ENCODE peak calls at places on chromosome 14, in ten cellular contexts. S, D, U, L, B, J, N, E, C and Y are unnamed samples.

GRCh38 chr14:55059333-55059732 is 7.9 kb downstream of the MAPK1IP1L start:
- DNase-seq in S (no peak), D (no peak), U (no peak), L (no peak), B (no peak), J (no peak), N (no peak), E (no peak), C (no peak), Y (no peak)

GRCh38 chr14:31949709-31950108 is 127.4 kb upstream of the ARHGAP5 start:
- DNase-seq in S (no peak), D (no peak), U (no peak), L (no peak), B (no peak), J (no peak), N (no peak), E (no peak), C (no peak), Y (no peak)

GRCh38 chr14:21498540-21499526 is 12.3 kb downstream of the METTL3 start:
- DNase-seq in S (no peak), D (peak), U (no peak), L (no peak), B (no peak), J (no peak), N (peak), E (no peak), C (no peak), Y (no peak)

GRCh38 chr14:54579606-54580005 is 12.7 kb downstream of the SAMD4A start:
- DNase-seq in S (no peak), D (peak), U (no peak), L (no peak), B (no peak), J (no peak), N (no peak), E (no peak), C (no peak), Y (no peak)

GRCh38 chr14:60656755-60657608 is 7.7 kb upstream of the SIX1 start:
- DNase-seq in S (peak), D (peak), U (peak), L (peak), B (no peak), J (no peak), N (no peak), E (peak), C (peak), Y (peak)

GRCh38 chr14:31834616-31835015 is 242.5 kb upstream of the ARHGAP5 start:
- DNase-seq in S (no peak), D (no peak), U (no peak), L (no peak), B (no peak), J (no peak), N (no peak), E (no peak), C (no peak), Y (no peak)

GRCh38 chr14:54902521-54903420 is at the start of gene GCH1:
- DNase-seq in S (peak), D (peak), U (peak), L (peak), B (peak), J (no peak), N (peak), E (peak), C (peak), Y (peak)

GRCh38 chr14:101250948-101251811 is 310.1 kb upstream of the DIO3 start:
- DNase-seq in S (no peak), D (no peak), U (no peak), L (no peak), B (peak), J (no peak), N (no peak), E (peak), C (no peak), Y (no peak)

GRCh38 chr14:98926151-98926550 is 345.8 kb downstream of the BCL11B start:
- DNase-seq in S (no peak), D (no peak), U (peak), L (no peak), B (no peak), J (no peak), N (no peak), E (no peak), C (no peak), Y (no peak)

GRCh38 chr14:91315844-91316267 is 71.4 kb upstream of the GPR68 start:
- DNase-seq in S (peak), D (no peak), U (no peak), L (peak), B (no peak), J (no peak), N (no peak), E (no peak), C (no peak), Y (peak)

GRCh38 chr14:51328942-51329350 is 88.9 kb downstream of the TMX1 start:
- DNase-seq in S (no peak), D (no peak), U (no peak), L (no peak), B (no peak), J (no peak), N (no peak), E (no peak), C (no peak), Y (no peak)

GRCh38 chr14:75793806-75794205 is 132.8 kb downstream of the TTLL5 start:
- DNase-seq in S (no peak), D (no peak), U (no peak), L (no peak), B (no peak), J (no peak), N (no peak), E (no peak), C (no peak), Y (no peak)

DNA sequence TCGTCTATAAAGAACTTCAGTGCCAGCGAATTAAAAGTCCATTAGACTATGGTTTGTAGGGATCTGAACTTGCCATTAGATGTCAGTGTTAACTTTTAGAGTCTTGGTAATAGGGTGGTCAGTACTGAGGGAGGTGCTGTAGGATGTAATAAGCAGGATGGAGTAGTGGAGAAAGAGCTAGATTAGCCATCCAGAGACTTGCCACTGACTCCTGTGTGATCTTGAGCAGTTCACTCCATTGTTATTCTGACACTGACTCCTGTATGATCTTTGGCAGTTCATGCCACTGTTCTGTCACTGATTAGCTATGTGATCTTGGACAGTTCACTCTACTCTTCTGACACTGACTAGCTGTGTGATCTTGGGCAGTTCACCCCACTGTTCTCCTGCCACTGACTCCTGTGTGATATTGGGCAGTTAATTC is 133.6 kb downstream of the TTLL5 start:
- DNase-seq in S (no peak), D (no peak), U (no peak), L (no peak), B (no peak), J (no peak), N (peak), E (no peak), C (no peak), Y (no peak)
- TF ChIP-seq CTCF in S (peak), D (peak), U (no peak), L (no peak), B (no peak), J (no peak), N (peak), E (no peak), C (peak), Y (no peak)

GRCh38 chr14:73726025-73726961 is 12.1 kb upstream of the PNMA1 start:
- DNase-seq in S (no peak), D (no peak), U (peak), L (no peak), B (peak), J (no peak), N (no peak), E (no peak), C (no peak), Y (no peak)
- TF ChIP-seq CTCF in S (no peak), D (no peak), U (no peak), L (no peak), B (no peak), J (no peak), N (no peak), E (no peak), C (no peak), Y (no peak)

DNA sequence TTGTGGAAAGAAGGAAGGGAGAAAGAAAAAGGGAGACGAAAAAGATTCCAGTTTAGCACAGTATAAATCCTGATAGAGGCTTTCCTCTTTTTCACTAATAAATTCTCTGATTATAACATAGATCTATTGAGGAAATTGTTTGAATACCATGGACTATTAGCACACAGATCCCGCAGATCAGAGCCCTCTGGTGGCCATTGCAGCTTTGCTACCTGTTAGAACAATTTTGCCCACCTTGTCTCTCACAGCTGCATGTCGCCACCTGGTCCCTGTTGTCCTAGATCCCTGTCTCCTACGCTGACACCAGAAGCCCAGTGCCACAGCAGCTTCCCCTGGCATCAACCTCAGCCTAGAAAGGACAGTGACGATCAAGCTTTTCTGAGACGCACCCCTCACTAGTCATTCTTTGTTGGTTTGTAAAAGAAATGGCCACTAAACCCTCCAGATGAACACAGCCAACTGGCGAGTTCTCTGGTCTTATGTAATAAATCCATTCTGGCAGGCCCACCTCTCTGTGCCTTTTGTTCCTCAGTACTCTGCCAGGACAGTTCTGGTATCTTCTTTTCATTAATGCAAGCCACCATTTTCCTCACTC is 9.9 kb downstream of the GPHB5 start:
- DNase-seq in S (no peak), D (no peak), U (no peak), L (peak), B (no peak), J (no peak), N (peak), E (no peak), C (no peak), Y (no peak)
- TF ChIP-seq CTCF in S (no peak), D (peak), U (no peak), L (peak), B (no peak), J (no peak), N (peak), E (no peak), C (peak), Y (no peak)

DNA sequence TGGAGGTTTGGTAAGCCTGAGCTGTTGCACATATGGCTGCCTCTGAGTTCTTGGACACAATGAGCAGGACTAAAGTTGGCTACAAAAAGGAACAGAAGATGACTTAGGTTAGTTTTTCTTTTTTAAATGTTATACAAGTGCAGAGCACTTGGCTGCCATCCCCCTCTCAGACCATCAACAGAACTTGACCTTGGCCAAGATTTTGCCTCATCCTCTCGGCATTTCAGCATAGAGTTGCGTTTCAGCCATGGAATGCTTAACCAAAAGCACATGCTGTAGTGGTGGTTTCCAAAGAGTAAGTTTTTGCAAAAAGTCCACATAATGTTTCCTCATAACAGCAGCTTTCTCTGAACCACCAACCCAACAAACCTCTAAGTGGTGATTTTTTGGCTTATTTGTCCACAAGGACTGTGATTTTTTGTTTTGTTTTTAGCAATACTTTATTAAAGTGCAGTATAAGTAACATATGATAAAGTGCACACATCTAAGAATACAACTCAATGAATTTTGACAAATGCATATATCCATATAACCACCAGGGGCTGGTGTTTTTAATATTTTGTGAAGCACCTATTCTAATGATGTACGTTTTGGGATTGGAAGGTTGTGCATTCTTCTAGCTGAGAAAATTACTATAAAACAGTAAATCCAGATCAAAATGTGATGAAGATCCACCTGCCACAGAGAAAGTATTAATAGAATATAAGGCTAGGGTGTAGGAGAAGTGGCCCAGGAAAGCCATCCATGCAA is 12.1 kb upstream of the GALNT16 start:
- DNase-seq in S (no peak), D (no peak), U (no peak), L (peak), B (no peak), J (peak), N (no peak), E (peak), C (no peak), Y (no peak)
- TF ChIP-seq CTCF in S (no peak), D (no peak), U (no peak), L (peak), B (no peak), J (no peak), N (peak), E (no peak), C (no peak), Y (no peak)

GRCh38 chr14:62101650-62102355 is 339.6 kb downstream of the SNAPC1 start:
- DNase-seq in S (no peak), D (no peak), U (no peak), L (no peak), B (no peak), J (no peak), N (no peak), E (no peak), C (no peak), Y (no peak)
- TF ChIP-seq CTCF in S (no peak), D (no peak), U (no peak), L (no peak), B (no peak), J (no peak), N (no peak), E (no peak), C (no peak), Y (no peak)

DNA sequence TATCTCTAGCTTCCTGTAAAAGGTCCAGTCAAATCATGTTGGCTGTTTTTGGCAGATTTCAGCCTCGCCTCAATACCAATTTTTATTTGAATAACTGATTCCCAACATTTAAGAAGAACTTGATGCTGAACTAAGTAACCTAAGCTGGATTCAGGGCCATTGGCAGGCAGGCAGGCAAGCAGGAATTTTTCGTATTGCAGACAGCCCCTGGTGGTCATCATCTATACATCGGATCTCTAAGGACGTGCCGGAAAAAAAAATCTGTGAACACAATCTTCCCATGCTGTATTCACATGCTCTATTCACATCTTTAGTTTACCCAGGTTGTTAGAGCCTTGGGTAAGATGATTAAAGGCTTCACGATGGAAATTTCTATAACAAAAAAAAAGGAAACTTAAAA is 7.0 kb downstream of the VCPKMT start:
- DNase-seq in S (no peak), D (no peak), U (no peak), L (no peak), B (no peak), J (no peak), N (peak), E (no peak), C (no peak), Y (no peak)
- TF ChIP-seq CTCF in S (no peak), D (peak), U (no peak), L (no peak), B (no peak), J (no peak), N (peak), E (no peak), C (no peak), Y (no peak)

GRCh38 chr14:77613207-77613606 is 3.2 kb downstream of the SPTLC2 start:
- DNase-seq in S (no peak), D (no peak), U (no peak), L (no peak), B (no peak), J (no peak), N (no peak), E (no peak), C (no peak), Y (no peak)

GRCh38 chr14:77615231-77616132 is 955 bp downstream of the SPTLC2 start:
- DNase-seq in S (no peak), D (no peak), U (no peak), L (peak), B (no peak), J (no peak), N (no peak), E (no peak), C (no peak), Y (peak)

GRCh38 chr14:77616133-77616453 is 344 bp downstream of the SPTLC2 start:
- DNase-seq in S (no peak), D (peak), U (no peak), L (no peak), B (no peak), J (no peak), N (no peak), E (no peak), C (no peak), Y (no peak)

GRCh38 chr14:77618381-77618780 is 1.9 kb upstream of the SPTLC2 start:
- DNase-seq in S (no peak), D (no peak), U (no peak), L (no peak), B (no peak), J (no peak), N (no peak), E (no peak), C (no peak), Y (no peak)

DNA sequence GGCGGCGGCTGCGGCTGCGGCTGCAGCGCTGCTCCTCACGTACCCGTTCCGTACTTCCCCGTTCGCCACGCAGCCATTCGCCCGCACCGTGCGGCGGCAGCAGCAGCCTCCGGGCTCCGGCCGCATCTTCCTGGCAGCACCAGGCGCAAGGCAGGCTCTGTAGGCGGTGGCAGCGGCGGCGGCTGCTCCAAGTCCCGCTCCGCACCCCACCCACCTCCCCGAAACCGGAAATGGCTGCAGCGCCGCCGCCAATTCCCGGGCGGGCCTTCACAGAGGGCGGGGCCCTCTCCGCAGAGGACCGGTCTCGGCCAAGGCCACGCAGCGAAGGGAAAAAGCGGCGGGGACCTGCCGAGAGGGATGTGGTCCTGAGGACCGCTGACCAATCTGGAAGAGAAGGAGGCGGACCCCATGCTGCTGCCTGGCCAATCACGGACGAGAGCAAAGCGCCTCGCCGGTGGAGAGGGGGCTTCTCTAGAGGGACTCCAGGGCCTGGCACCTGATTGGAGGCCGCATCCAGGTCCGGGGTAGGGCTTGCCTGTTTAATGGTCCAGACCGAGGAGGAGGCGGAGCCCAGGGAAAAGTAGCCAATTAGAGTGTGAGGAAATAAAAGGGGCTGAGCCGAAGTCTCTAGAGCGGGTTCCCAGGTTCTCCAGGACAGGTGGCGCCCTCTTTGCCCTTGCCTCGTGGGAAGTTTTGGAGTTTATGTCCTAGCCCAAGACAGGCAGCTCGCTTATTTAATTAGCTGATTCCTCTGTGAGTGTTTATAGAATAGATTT is at the start of gene SPTLC2:
- DNase-seq in S (peak), D (peak), U (peak), L (peak), B (peak), J (peak), N (peak), E (peak), C (peak), Y (peak)
- TF ChIP-seq CTCF in S (no peak), D (peak), U (no peak), L (no peak), B (no peak), J (no peak), N (no peak), E (no peak), C (no peak), Y (no peak)

GRCh38 chr14:23483216-23483854 is 13.8 kb downstream of the NGDN start:
- DNase-seq in S (no peak), D (peak), U (no peak), L (no peak), B (no peak), J (no peak), N (no peak), E (no peak), C (no peak), Y (no peak)
- TF ChIP-seq CTCF in S (no peak), D (peak), U (no peak), L (no peak), B (no peak), J (peak), N (peak), E (no peak), C (no peak), Y (no peak)

GRCh38 chr14:104294628-104294982 is 156.2 kb downstream of the KIF26A start:
- DNase-seq in S (no peak), D (no peak), U (peak), L (peak), B (peak), J (no peak), N (no peak), E (peak), C (peak), Y (no peak)

GRCh38 chr14:104292084-104292970 is 153.9 kb downstream of the KIF26A start:
- DNase-seq in S (no peak), D (no peak), U (peak), L (peak), B (peak), J (no peak), N (no peak), E (peak), C (peak), Y (no peak)

GRCh38 chr14:104294983-104295680 is 156.7 kb downstream of the KIF26A start:
- DNase-seq in S (no peak), D (no peak), U (peak), L (peak), B (peak), J (no peak), N (no peak), E (peak), C (peak), Y (no peak)

GRCh38 chr14:104293231-104293841 is 154.9 kb downstream of the KIF26A start:
- DNase-seq in S (no peak), D (no peak), U (peak), L (peak), B (peak), J (no peak), N (no peak), E (peak), C (peak), Y (no peak)

GRCh38 chr14:104293851-104294627 is 155.7 kb downstream of the KIF26A start:
- DNase-seq in S (no peak), D (peak), U (peak), L (peak), B (peak), J (no peak), N (no peak), E (peak), C (peak), Y (no peak)
- TF ChIP-seq CTCF in S (no peak), D (peak), U (no peak), L (no peak), B (no peak), J (no peak), N (peak), E (no peak), C (peak), Y (no peak)